ENCODE peak calls at places on chromosomes 2 and 18, in seven cellular contexts. One of them, this sample, is unnamed.
A peak's percentile ranks its signal among the peaks of the same experiment; 100 is the strongest.

GRCh38 chr2:7384773-7385349 is 467.6 kb downstream of the RNF144A start:
- DNase-seq in IMR-90: no peak
- DNase-seq in endothelial cell of umbilical vein: no peak
- DNase-seq in stomach: no peak
- DNase-seq in sigmoid colon: no peak
- DNase-seq in A549: no peak
- DNase-seq in adrenal gland: no peak
- DNase-seq in this sample: no peak

GRCh38 chr2:238120463-238121298 is 17.8 kb upstream of the KLHL30 start:
- DNase-seq in IMR-90: peak; percentile 19
- DNase-seq in endothelial cell of umbilical vein: no peak
- DNase-seq in stomach: no peak
- DNase-seq in sigmoid colon: no peak
- DNase-seq in A549: no peak
- DNase-seq in adrenal gland: no peak
- DNase-seq in this sample: no peak

GRCh38 chr2:24635181-24635580 is 144.1 kb downstream of the NCOA1 start:
- DNase-seq in IMR-90: peak; percentile 31
- DNase-seq in endothelial cell of umbilical vein: no peak
- DNase-seq in stomach: no peak
- DNase-seq in sigmoid colon: no peak
- DNase-seq in A549: no peak
- DNase-seq in adrenal gland: no peak
- DNase-seq in this sample: no peak

GRCh38 chr2:97992836-97993825 is 2.6 kb downstream of the TMEM131 start:
- DNase-seq in IMR-90: peak; percentile 15
- DNase-seq in endothelial cell of umbilical vein: no peak
- DNase-seq in stomach: no peak
- DNase-seq in sigmoid colon: no peak
- DNase-seq in A549: no peak
- DNase-seq in adrenal gland: no peak
- DNase-seq in this sample: no peak

GRCh38 chr18:27749189-27749588 is 427.7 kb downstream of the CDH2 start:
- DNase-seq in IMR-90: no peak
- DNase-seq in endothelial cell of umbilical vein: no peak
- DNase-seq in stomach: no peak
- DNase-seq in sigmoid colon: no peak
- DNase-seq in A549: no peak
- DNase-seq in adrenal gland: no peak
- DNase-seq in this sample: no peak

GRCh38 chr2:217611626-217612127 is 391.1 kb downstream of the TNS1 start:
- DNase-seq in IMR-90: peak; percentile 5
- DNase-seq in endothelial cell of umbilical vein: no peak
- DNase-seq in stomach: no peak
- DNase-seq in sigmoid colon: no peak
- DNase-seq in A549: no peak
- DNase-seq in adrenal gland: no peak
- DNase-seq in this sample: peak; percentile 54

GRCh38 chr18:28581503-28582169 is 404.7 kb upstream of the CDH2 start:
- DNase-seq in IMR-90: no peak
- DNase-seq in endothelial cell of umbilical vein: no peak
- DNase-seq in stomach: no peak
- DNase-seq in sigmoid colon: no peak
- DNase-seq in A549: no peak
- DNase-seq in adrenal gland: no peak
- DNase-seq in this sample: no peak

GRCh38 chr2:75556679-75557366 is 3.9 kb downstream of the EVA1A start:
- DNase-seq in IMR-90: peak; percentile 37
- DNase-seq in endothelial cell of umbilical vein: no peak
- DNase-seq in stomach: no peak
- DNase-seq in sigmoid colon: no peak
- DNase-seq in A549: no peak
- DNase-seq in adrenal gland: no peak
- DNase-seq in this sample: no peak

GRCh38 chr18:48543228-48543627 is 4.4 kb downstream of the CTIF start:
- DNase-seq in IMR-90: no peak
- DNase-seq in endothelial cell of umbilical vein: no peak
- DNase-seq in stomach: no peak
- DNase-seq in sigmoid colon: no peak
- DNase-seq in A549: no peak
- DNase-seq in adrenal gland: peak; percentile 46
- DNase-seq in this sample: no peak

GRCh38 chr2:105766300-105766866 is 21.7 kb downstream of the NCK2 start:
- DNase-seq in IMR-90: no peak
- DNase-seq in endothelial cell of umbilical vein: no peak
- DNase-seq in stomach: no peak
- DNase-seq in sigmoid colon: no peak
- DNase-seq in A549: no peak
- DNase-seq in adrenal gland: no peak
- DNase-seq in this sample: no peak

GRCh38 chr2:47002480-47003381 is 87.1 kb upstream of the MCFD2 start:
- DNase-seq in IMR-90: no peak
- DNase-seq in endothelial cell of umbilical vein: no peak
- DNase-seq in stomach: no peak
- DNase-seq in sigmoid colon: no peak
- DNase-seq in A549: no peak
- DNase-seq in adrenal gland: peak; percentile 87
- DNase-seq in this sample: no peak

GRCh38 chr2:165952600-165953210 is 871 bp downstream of the TTC21B start:
- DNase-seq in IMR-90: peak; percentile 3
- DNase-seq in endothelial cell of umbilical vein: peak; percentile 66
- DNase-seq in stomach: no peak
- DNase-seq in sigmoid colon: no peak
- DNase-seq in A549: no peak
- DNase-seq in adrenal gland: no peak
- DNase-seq in this sample: no peak

GRCh38 chr18:9147440-9148238 is 11.1 kb downstream of the ANKRD12 start:
- DNase-seq in IMR-90: peak; percentile 81
- DNase-seq in endothelial cell of umbilical vein: peak; percentile 79
- DNase-seq in stomach: no peak
- DNase-seq in sigmoid colon: no peak
- DNase-seq in A549: peak; percentile 41
- DNase-seq in adrenal gland: no peak
- DNase-seq in this sample: no peak

GRCh38 chr18:56382541-56382940 is 255.9 kb downstream of the TXNL1 start:
- DNase-seq in IMR-90: no peak
- DNase-seq in endothelial cell of umbilical vein: no peak
- DNase-seq in stomach: no peak
- DNase-seq in sigmoid colon: no peak
- DNase-seq in A549: no peak
- DNase-seq in adrenal gland: no peak
- DNase-seq in this sample: no peak

DNA sequence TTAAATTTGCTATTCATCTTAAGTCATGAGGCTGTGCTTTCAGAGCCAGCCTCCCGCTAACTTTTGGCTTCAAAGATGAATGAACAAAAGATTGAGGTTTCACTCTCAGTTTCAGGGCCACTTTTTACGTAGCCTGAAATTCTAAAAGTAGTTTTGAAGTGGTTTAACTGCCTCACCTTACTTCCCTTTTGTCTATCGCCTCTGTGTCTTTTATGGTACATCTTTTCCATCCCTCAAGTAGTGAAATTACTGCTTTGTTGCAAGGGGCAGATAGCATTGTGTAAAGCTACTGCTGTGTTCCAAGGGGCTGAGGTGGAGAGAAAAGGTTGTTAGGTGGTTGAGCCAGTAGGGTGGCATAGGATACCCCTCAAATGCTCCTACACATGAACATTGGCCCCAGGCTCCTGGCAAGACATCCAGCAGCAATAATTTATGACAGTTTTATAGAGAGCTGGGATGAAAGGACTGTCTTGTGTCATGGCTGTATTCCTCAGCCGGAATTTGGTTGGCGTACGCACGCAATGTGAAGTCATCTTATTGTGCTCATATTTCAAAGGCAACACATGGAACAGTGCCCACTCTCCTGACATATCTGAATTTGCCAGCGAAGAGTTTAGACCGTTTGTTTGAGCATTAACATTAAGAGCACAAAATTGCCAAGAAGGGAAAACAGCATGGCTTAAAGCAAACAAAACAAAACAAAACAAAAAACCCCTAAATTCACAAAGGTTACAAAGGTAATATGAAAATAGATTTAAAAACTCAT is 32.2 kb downstream of the QPCT start:
- DNase-seq in IMR-90: peak; percentile 94
- DNase-seq in endothelial cell of umbilical vein: no peak
- DNase-seq in stomach: no peak
- DNase-seq in sigmoid colon: peak; percentile 95
- DNase-seq in A549: no peak
- DNase-seq in adrenal gland: peak; percentile 86
- DNase-seq in this sample: no peak
- TF ChIP-seq POLR2A in IMR-90: no peak
- TF ChIP-seq POLR2A in endothelial cell of umbilical vein: no peak
- TF ChIP-seq POLR2A in stomach: no peak
- TF ChIP-seq POLR2A in sigmoid colon: no peak
- TF ChIP-seq POLR2A in A549: no peak
- TF ChIP-seq POLR2A in adrenal gland: no peak
- TF ChIP-seq POLR2A in this sample: no peak

GRCh38 chr2:20599001-20599600 is 51.8 kb downstream of the HS1BP3 start:
- DNase-seq in IMR-90: no peak
- DNase-seq in endothelial cell of umbilical vein: peak; percentile 71
- DNase-seq in stomach: peak; percentile 90
- DNase-seq in sigmoid colon: peak; percentile 79
- DNase-seq in A549: no peak
- DNase-seq in adrenal gland: peak; percentile 92
- DNase-seq in this sample: peak; percentile 86

GRCh38 chr2:20603791-20604190 is 47.1 kb downstream of the HS1BP3 start:
- DNase-seq in IMR-90: no peak
- DNase-seq in endothelial cell of umbilical vein: no peak
- DNase-seq in stomach: peak; percentile 8
- DNase-seq in sigmoid colon: peak; percentile 58
- DNase-seq in A549: no peak
- DNase-seq in adrenal gland: no peak
- DNase-seq in this sample: no peak

GRCh38 chr2:20602803-20603202 is 48.1 kb downstream of the HS1BP3 start:
- DNase-seq in IMR-90: no peak
- DNase-seq in endothelial cell of umbilical vein: no peak
- DNase-seq in stomach: no peak
- DNase-seq in sigmoid colon: no peak
- DNase-seq in A549: no peak
- DNase-seq in adrenal gland: no peak
- DNase-seq in this sample: no peak

GRCh38 chr2:20599861-20600461 is 50.9 kb downstream of the HS1BP3 start:
- DNase-seq in IMR-90: no peak
- DNase-seq in endothelial cell of umbilical vein: peak; percentile 45
- DNase-seq in stomach: peak; percentile 24
- DNase-seq in sigmoid colon: peak; percentile 68
- DNase-seq in A549: no peak
- DNase-seq in adrenal gland: peak; percentile 19
- DNase-seq in this sample: no peak

DNA sequence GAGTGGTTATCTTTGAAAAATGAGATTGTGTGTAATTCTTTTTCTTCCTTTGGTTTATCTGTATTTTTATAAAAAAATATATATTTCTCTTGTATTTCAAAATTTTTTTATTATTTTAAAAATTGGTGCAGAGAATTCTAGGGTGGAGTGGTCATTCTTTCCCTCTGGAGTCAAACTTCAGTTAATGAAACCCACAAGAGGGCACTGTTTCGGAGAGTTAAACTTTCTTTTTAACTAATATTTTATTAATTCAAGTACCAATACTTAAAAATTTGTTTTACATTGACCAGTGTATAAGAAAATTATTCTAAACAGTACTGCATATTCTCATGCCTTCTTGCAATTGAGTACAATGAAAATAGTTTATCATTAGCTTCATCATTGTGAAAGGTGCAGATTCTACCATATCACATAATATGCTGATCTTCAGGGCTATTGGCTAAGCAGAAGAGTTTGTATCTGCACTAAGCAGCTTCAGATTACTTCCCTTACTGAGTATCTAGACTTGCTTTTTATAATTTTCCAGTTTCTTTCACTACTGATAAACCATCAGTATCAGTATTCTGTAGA is 50.1 kb downstream of the HS1BP3 start:
- DNase-seq in IMR-90: no peak
- DNase-seq in endothelial cell of umbilical vein: peak; percentile 71
- DNase-seq in stomach: no peak
- DNase-seq in sigmoid colon: no peak
- DNase-seq in A549: no peak
- DNase-seq in adrenal gland: no peak
- DNase-seq in this sample: no peak
- TF ChIP-seq CTCF in IMR-90: peak; percentile 54
- TF ChIP-seq CTCF in endothelial cell of umbilical vein: no peak
- TF ChIP-seq CTCF in stomach: no peak
- TF ChIP-seq CTCF in sigmoid colon: peak; percentile 8
- TF ChIP-seq CTCF in A549: peak; percentile 66
- TF ChIP-seq CTCF in adrenal gland: peak; percentile 32
- TF ChIP-seq CTCF in this sample: no peak

GRCh38 chr18:2921778-2922177 is 75.0 kb downstream of the EMILIN2 start:
- DNase-seq in IMR-90: no peak
- DNase-seq in endothelial cell of umbilical vein: no peak
- DNase-seq in stomach: no peak
- DNase-seq in sigmoid colon: no peak
- DNase-seq in A549: no peak
- DNase-seq in adrenal gland: no peak
- DNase-seq in this sample: no peak

GRCh38 chr18:2927745-2928144 is 80.9 kb downstream of the EMILIN2 start:
- DNase-seq in IMR-90: no peak
- DNase-seq in endothelial cell of umbilical vein: no peak
- DNase-seq in stomach: no peak
- DNase-seq in sigmoid colon: no peak
- DNase-seq in A549: no peak
- DNase-seq in adrenal gland: no peak
- DNase-seq in this sample: no peak

GRCh38 chr18:2924920-2925319 is 78.1 kb downstream of the EMILIN2 start:
- DNase-seq in IMR-90: no peak
- DNase-seq in endothelial cell of umbilical vein: no peak
- DNase-seq in stomach: no peak
- DNase-seq in sigmoid colon: no peak
- DNase-seq in A549: no peak
- DNase-seq in adrenal gland: no peak
- DNase-seq in this sample: no peak

GRCh38 chr18:2923464-2923863 is 76.7 kb downstream of the EMILIN2 start:
- DNase-seq in IMR-90: peak; percentile 59
- DNase-seq in endothelial cell of umbilical vein: peak; percentile 84
- DNase-seq in stomach: no peak
- DNase-seq in sigmoid colon: no peak
- DNase-seq in A549: no peak
- DNase-seq in adrenal gland: no peak
- DNase-seq in this sample: no peak

GRCh38 chr18:2926528-2926927 is 79.7 kb downstream of the EMILIN2 start:
- DNase-seq in IMR-90: no peak
- DNase-seq in endothelial cell of umbilical vein: no peak
- DNase-seq in stomach: no peak
- DNase-seq in sigmoid colon: no peak
- DNase-seq in A549: no peak
- DNase-seq in adrenal gland: no peak
- DNase-seq in this sample: no peak
- H3K27ac ChIP-seq in IMR-90: no peak overlapping the region
- H3K27ac ChIP-seq in endothelial cell of umbilical vein: no peak overlapping the region
- H3K27ac ChIP-seq in stomach: no peak overlapping the region
- H3K27ac ChIP-seq in sigmoid colon: no peak overlapping the region
- H3K27ac ChIP-seq in A549: no peak overlapping the region
- H3K27ac ChIP-seq in adrenal gland: no peak overlapping the region
- H3K27ac ChIP-seq in this sample: no peak overlapping the region

GRCh38 chr2:232455426-232456255 is at the start of gene ALPI:
- DNase-seq in IMR-90: no peak
- DNase-seq in endothelial cell of umbilical vein: no peak
- DNase-seq in stomach: no peak
- DNase-seq in sigmoid colon: peak; percentile 49
- DNase-seq in A549: no peak
- DNase-seq in adrenal gland: no peak
- DNase-seq in this sample: no peak
- TF ChIP-seq POLR2A in IMR-90: no peak
- TF ChIP-seq POLR2A in endothelial cell of umbilical vein: no peak
- TF ChIP-seq POLR2A in stomach: no peak
- TF ChIP-seq POLR2A in sigmoid colon: no peak
- TF ChIP-seq POLR2A in A549: no peak
- TF ChIP-seq POLR2A in adrenal gland: no peak
- TF ChIP-seq POLR2A in this sample: no peak

This sample was measured in vagina.